ENCODE peak calls at places on chromosomes 4 and X, in seven cellular contexts. One of them, this sample, is unnamed.

GRCh38 chr4:80386281-80386886 is 50.9 kb downstream of the CFAP299 start:
- DNase-seq in H1: no peak
- DNase-seq in K562: no peak
- DNase-seq in SK-N-SH: no peak
- DNase-seq in HCT116: no peak
- DNase-seq in GM12878: no peak
- DNase-seq in HepG2: no peak
- DNase-seq in this sample: no peak

GRCh38 chrX:71541546-71542022 is 8.7 kb downstream of the OGT start:
- DNase-seq in H1: no peak
- DNase-seq in HCT116: no peak
- DNase-seq in SK-N-SH: no peak
- DNase-seq in K562: no peak
- DNase-seq in HepG2: no peak
- DNase-seq in GM12878: no peak
- DNase-seq in this sample: no peak

GRCh38 chr4:181582595-181582994 is 660.6 kb upstream of the TENM3 start:
- DNase-seq in SK-N-SH: peak; percentile 18
- DNase-seq in HCT116: no peak
- DNase-seq in GM12878: no peak
- DNase-seq in HepG2: no peak
- DNase-seq in K562: peak; percentile 28
- DNase-seq in H1: no peak
- DNase-seq in this sample: no peak

GRCh38 chr4:103359900-103360299 is 161.8 kb upstream of the CENPE start:
- DNase-seq in K562: no peak
- DNase-seq in SK-N-SH: no peak
- DNase-seq in H1: no peak
- DNase-seq in HCT116: no peak
- DNase-seq in GM12878: no peak
- DNase-seq in HepG2: no peak
- DNase-seq in this sample: no peak

GRCh38 chrX:106780664-106781377 is 21.7 kb upstream of the TBC1D8B start:
- DNase-seq in HepG2: peak; percentile 71
- DNase-seq in HCT116: no peak
- DNase-seq in H1: no peak
- DNase-seq in GM12878: no peak
- DNase-seq in K562: no peak
- DNase-seq in SK-N-SH: no peak
- DNase-seq in this sample: no peak

GRCh38 chrX:105150557-105150956 is 69.9 kb downstream of the TEX13A start:
- DNase-seq in SK-N-SH: no peak
- DNase-seq in GM12878: no peak
- DNase-seq in HCT116: no peak
- DNase-seq in K562: no peak
- DNase-seq in H1: no peak
- DNase-seq in HepG2: no peak
- DNase-seq in this sample: no peak

GRCh38 chrX:130170752-130171445 is 863 bp upstream of the RAB33A start:
- DNase-seq in H1: peak; percentile 71
- DNase-seq in HCT116: no peak
- DNase-seq in K562: no peak
- DNase-seq in HepG2: no peak
- DNase-seq in SK-N-SH: peak; percentile 83
- DNase-seq in GM12878: peak; percentile 39
- DNase-seq in this sample: no peak

GRCh38 chr4:24032371-24032989 is 142.6 kb upstream of the PPARGC1A start:
- DNase-seq in SK-N-SH: peak; percentile 4
- DNase-seq in K562: no peak
- DNase-seq in H1: no peak
- DNase-seq in HCT116: no peak
- DNase-seq in GM12878: no peak
- DNase-seq in HepG2: peak; percentile 13
- DNase-seq in this sample: peak; percentile 47

GRCh38 chr4:169188204-169188603 is 82.6 kb downstream of the SH3RF1 start:
- DNase-seq in HepG2: peak; percentile 20
- DNase-seq in GM12878: no peak
- DNase-seq in HCT116: no peak
- DNase-seq in SK-N-SH: no peak
- DNase-seq in H1: no peak
- DNase-seq in K562: no peak
- DNase-seq in this sample: no peak

GRCh38 chrX:74325130-74326059 is 21.4 kb downstream of the ZCCHC13 start:
- DNase-seq in GM12878: no peak
- DNase-seq in HepG2: no peak
- DNase-seq in K562: peak; percentile 41
- DNase-seq in H1: peak; percentile 57
- DNase-seq in SK-N-SH: peak; percentile 55
- DNase-seq in HCT116: no peak
- DNase-seq in this sample: no peak

GRCh38 chr4:114474401-114474800 is 124.2 kb upstream of the UGT8 start:
- DNase-seq in HepG2: no peak
- DNase-seq in SK-N-SH: no peak
- DNase-seq in HCT116: no peak
- DNase-seq in K562: no peak
- DNase-seq in GM12878: no peak
- DNase-seq in H1: no peak
- DNase-seq in this sample: no peak

GRCh38 chr4:140996757-140997156 is 136.5 kb downstream of the RNF150 start:
- DNase-seq in HCT116: no peak
- DNase-seq in HepG2: no peak
- DNase-seq in SK-N-SH: no peak
- DNase-seq in GM12878: no peak
- DNase-seq in H1: no peak
- DNase-seq in K562: no peak
- DNase-seq in this sample: no peak

GRCh38 chr4:122017296-122017695 is 65.4 kb upstream of the TRPC3 start:
- DNase-seq in HCT116: no peak
- DNase-seq in K562: no peak
- DNase-seq in GM12878: no peak
- DNase-seq in H1: no peak
- DNase-seq in HepG2: no peak
- DNase-seq in SK-N-SH: no peak
- DNase-seq in this sample: no peak

GRCh38 chr4:65482410-65482809 is 187.9 kb downstream of the EPHA5 start:
- DNase-seq in SK-N-SH: no peak
- DNase-seq in K562: no peak
- DNase-seq in H1: no peak
- DNase-seq in HepG2: no peak
- DNase-seq in GM12878: no peak
- DNase-seq in HCT116: no peak
- DNase-seq in this sample: no peak

GRCh38 chr4:6945052-6945409 is 35.4 kb downstream of the TBC1D14 start:
- DNase-seq in H1: no peak
- DNase-seq in HepG2: no peak
- DNase-seq in K562: no peak
- DNase-seq in GM12878: no peak
- DNase-seq in HCT116: no peak
- DNase-seq in SK-N-SH: no peak
- DNase-seq in this sample: no peak

GRCh38 chr4:6943012-6943869 is 33.6 kb downstream of the TBC1D14 start:
- DNase-seq in SK-N-SH: no peak
- DNase-seq in HepG2: no peak
- DNase-seq in K562: no peak
- DNase-seq in H1: no peak
- DNase-seq in HCT116: peak; percentile 3
- DNase-seq in GM12878: no peak
- DNase-seq in this sample: no peak

GRCh38 chr4:6943870-6944195 is 34.2 kb downstream of the TBC1D14 start:
- DNase-seq in GM12878: no peak
- DNase-seq in HCT116: no peak
- DNase-seq in HepG2: no peak
- DNase-seq in SK-N-SH: no peak
- DNase-seq in K562: no peak
- DNase-seq in H1: no peak
- DNase-seq in this sample: no peak

GRCh38 chr4:6946497-6946896 is 36.9 kb downstream of the TBC1D14 start:
- DNase-seq in HCT116: no peak
- DNase-seq in SK-N-SH: no peak
- DNase-seq in H1: no peak
- DNase-seq in HepG2: no peak
- DNase-seq in GM12878: no peak
- DNase-seq in K562: no peak
- DNase-seq in this sample: no peak

GRCh38 chr4:6944311-6945051 is 34.9 kb downstream of the TBC1D14 start:
- DNase-seq in H1: no peak
- DNase-seq in SK-N-SH: no peak
- DNase-seq in GM12878: no peak
- DNase-seq in K562: no peak
- DNase-seq in HCT116: no peak
- DNase-seq in HepG2: no peak
- DNase-seq in this sample: no peak
- TF ChIP-seq JUND in H1: no peak
- TF ChIP-seq JUND in SK-N-SH: no peak
- TF ChIP-seq JUND in GM12878: no peak
- TF ChIP-seq JUND in K562: no peak
- TF ChIP-seq JUND in HCT116: no peak
- TF ChIP-seq JUND in HepG2: no peak
- TF ChIP-seq JUND in this sample: no peak

GRCh38 chr4:183503497-183504063 is 1.3 kb upstream of the ING2 start:
- DNase-seq in HCT116: no peak
- DNase-seq in H1: no peak
- DNase-seq in SK-N-SH: no peak
- DNase-seq in GM12878: peak; percentile 8
- DNase-seq in K562: no peak
- DNase-seq in HepG2: no peak
- DNase-seq in this sample: no peak

GRCh38 chr4:183506389-183506735 is 1.5 kb downstream of the ING2 start:
- DNase-seq in SK-N-SH: no peak
- DNase-seq in HCT116: no peak
- DNase-seq in K562: no peak
- DNase-seq in H1: no peak
- DNase-seq in GM12878: no peak
- DNase-seq in HepG2: no peak
- DNase-seq in this sample: no peak

GRCh38 chr4:183504064-183504929 is 561 bp upstream of the ING2 start:
- DNase-seq in HepG2: peak; percentile 93
- DNase-seq in K562: peak; percentile 91
- DNase-seq in SK-N-SH: peak; percentile 96
- DNase-seq in GM12878: peak; percentile 80
- DNase-seq in HCT116: peak; percentile 83
- DNase-seq in H1: peak; percentile 99
- DNase-seq in this sample: peak; percentile 81

GRCh38 chr4:183505556-183506388 is 914 bp downstream of the ING2 start:
- DNase-seq in K562: peak; percentile 77
- DNase-seq in SK-N-SH: peak; percentile 90
- DNase-seq in HCT116: peak; percentile 51
- DNase-seq in HepG2: peak; percentile 82
- DNase-seq in GM12878: peak; percentile 42
- DNase-seq in H1: peak; percentile 90
- DNase-seq in this sample: peak; percentile 83

DNA sequence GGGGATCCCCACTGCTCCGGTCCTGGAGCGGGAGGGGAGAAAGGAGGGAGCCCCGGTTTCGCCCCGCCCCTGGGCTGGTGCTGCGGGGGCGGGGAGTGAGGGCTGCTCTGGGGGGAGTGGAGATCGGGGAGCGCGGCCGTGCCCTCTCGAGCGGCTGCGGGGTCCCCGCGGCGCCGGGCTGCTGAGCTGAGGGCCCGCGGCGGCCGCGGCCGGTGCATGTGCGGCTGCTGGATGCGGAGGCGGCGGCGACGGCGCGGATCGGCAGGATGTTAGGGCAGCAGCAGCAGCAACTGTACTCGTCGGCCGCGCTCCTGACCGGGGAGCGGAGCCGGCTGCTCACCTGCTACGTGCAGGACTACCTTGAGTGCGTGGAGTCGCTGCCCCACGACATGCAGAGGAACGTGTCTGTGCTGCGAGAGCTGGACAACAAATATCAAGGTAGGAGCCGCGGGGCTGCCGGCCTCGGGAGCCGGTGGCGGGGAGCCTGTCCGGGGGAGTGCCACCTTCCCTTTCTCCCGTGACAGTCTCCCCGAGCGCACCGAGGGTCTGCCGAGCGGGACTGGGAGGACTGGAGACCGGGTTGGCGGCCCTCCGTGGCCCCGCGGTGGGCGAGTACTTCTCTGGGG is at the start of gene ING2:
- DNase-seq in HepG2: peak; percentile 18
- DNase-seq in GM12878: no peak
- DNase-seq in H1: peak; percentile 67
- DNase-seq in SK-N-SH: peak; percentile 89
- DNase-seq in K562: peak; percentile 78
- DNase-seq in HCT116: peak; percentile 21
- DNase-seq in this sample: peak; percentile 54
- TF ChIP-seq JUND in HepG2: no peak
- TF ChIP-seq JUND in GM12878: no peak
- TF ChIP-seq JUND in H1: no peak
- TF ChIP-seq JUND in SK-N-SH: no peak
- TF ChIP-seq JUND in K562: no peak
- TF ChIP-seq JUND in HCT116: no peak
- TF ChIP-seq JUND in this sample: no peak

DNA sequence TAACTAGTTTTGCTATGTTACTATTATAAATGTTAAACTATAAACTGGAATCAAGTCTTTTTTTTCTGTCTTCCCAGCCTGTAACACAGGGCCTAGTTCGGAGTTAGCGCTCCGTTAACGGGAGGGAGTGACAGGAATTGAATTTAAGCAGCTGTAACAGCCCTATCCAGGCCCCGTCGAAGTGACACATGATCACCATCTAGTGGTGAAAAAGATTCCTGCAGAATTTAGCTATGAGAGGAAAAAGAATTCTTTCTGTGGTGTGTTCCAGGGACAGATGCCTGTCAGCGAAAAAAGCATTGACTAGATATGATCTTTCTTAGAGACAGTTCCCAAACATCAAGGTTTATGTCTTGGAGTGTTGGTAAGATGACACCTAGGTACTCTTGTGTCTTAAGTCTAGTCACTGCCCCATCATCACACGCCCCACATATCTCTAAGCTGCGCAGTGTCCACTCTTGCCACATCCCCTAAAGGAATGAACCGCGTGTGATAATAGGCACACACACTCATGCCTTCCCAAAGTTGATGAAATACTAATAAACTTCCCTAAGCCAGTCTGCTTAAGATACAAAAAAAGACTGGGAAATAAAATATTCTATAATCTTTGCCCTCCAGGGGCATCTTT is 2.1 kb downstream of the GAB3 start:
- DNase-seq in HepG2: peak; percentile 32
- DNase-seq in SK-N-SH: peak; percentile 70
- DNase-seq in H1: no peak
- DNase-seq in GM12878: no peak
- DNase-seq in K562: peak; percentile 65
- DNase-seq in HCT116: no peak
- DNase-seq in this sample: peak; percentile 60
- TF ChIP-seq JUND in HepG2: no peak
- TF ChIP-seq JUND in SK-N-SH: no peak
- TF ChIP-seq JUND in H1: no peak
- TF ChIP-seq JUND in GM12878: no peak
- TF ChIP-seq JUND in K562: no peak
- TF ChIP-seq JUND in HCT116: no peak
- TF ChIP-seq JUND in this sample: no peak

DNA sequence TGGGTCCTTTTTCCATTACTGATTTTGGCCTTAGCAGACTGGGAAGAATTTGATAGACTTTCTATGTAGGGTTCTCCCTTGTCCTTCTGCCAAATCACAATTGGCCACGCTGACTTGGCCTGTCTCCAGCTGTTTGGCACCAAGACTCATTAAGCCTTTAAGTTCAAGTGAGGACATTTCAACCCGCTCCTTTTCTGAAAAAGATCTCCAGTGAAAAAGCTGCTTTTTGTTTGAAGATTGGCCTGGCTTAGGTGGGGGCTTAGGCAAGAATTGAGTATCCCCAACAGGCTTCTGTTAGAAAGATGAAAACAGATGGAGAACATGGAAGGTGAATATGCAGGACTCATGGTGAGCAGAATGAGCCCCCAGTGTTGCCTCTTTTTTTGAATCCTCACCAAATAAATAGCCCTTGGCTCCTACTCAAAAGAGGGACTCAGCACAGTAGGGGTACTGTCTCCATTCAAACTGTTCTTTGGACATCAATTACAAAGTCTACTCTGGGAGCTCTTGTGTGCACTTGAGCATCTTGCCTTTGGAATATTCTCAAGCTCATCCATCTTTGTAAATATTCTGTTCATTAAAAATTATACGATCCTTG is 28.4 kb upstream of the LIMCH1 start:
- DNase-seq in K562: no peak
- DNase-seq in SK-N-SH: no peak
- DNase-seq in H1: no peak
- DNase-seq in HepG2: no peak
- DNase-seq in HCT116: no peak
- DNase-seq in GM12878: no peak
- DNase-seq in this sample: no peak
- TF ChIP-seq JUND in K562: no peak
- TF ChIP-seq JUND in SK-N-SH: no peak
- TF ChIP-seq JUND in H1: no peak
- TF ChIP-seq JUND in HepG2: no peak
- TF ChIP-seq JUND in HCT116: no peak
- TF ChIP-seq JUND in GM12878: no peak
- TF ChIP-seq JUND in this sample: no peak

This sample was measured in T47D.